ENCODE peak calls at places on chromosome 15, in eight cellular contexts. E, H, U, I, D, Y, V and X are unnamed samples.

GRCh38 chr15:29141206-29141907 is 128.3 kb downstream of the NSMCE3 start:
- DNase-seq in U (no peak), E (no peak), Y (peak), D (no peak), V (no peak), I (no peak), H (no peak), X (no peak)

GRCh38 chr15:74723754-74724334 is 1.5 kb downstream of the CYP1A1 start:
- DNase-seq in I (peak), V (no peak), U (peak), D (peak), E (peak), H (peak), Y (no peak), X (peak)

GRCh38 chr15:95013379-95013778 is 782.0 kb downstream of the MCTP2 start:
- DNase-seq in Y (no peak), I (no peak), H (no peak), V (no peak), U (no peak), D (no peak), E (no peak), X (no peak)

GRCh38 chr15:71334874-71335273 is 219.6 kb downstream of the THSD4 start:
- DNase-seq in I (peak), H (peak), U (no peak), Y (no peak), E (no peak), D (no peak), V (no peak), X (no peak)

GRCh38 chr15:75195122-75195765 is 6.4 kb upstream of the C15orf39 start:
- DNase-seq in U (no peak), Y (no peak), D (no peak), H (no peak), I (no peak), V (no peak), E (no peak), X (no peak)

GRCh38 chr15:77047013-77047412 is 23.9 kb downstream of the TSPAN3 start:
- DNase-seq in E (no peak), H (no peak), V (no peak), Y (no peak), D (no peak), U (no peak), I (no peak), X (no peak)

GRCh38 chr15:79923068-79923514 is 26.3 kb upstream of the MTHFS start:
- DNase-seq in H (peak), D (peak), E (no peak), Y (peak), I (peak), V (peak), U (peak), X (no peak)

GRCh38 chr15:77540346-77541060 is 92.2 kb downstream of the LINGO1 start:
- DNase-seq in V (no peak), H (no peak), I (no peak), U (no peak), D (no peak), Y (no peak), E (no peak), X (no peak)

GRCh38 chr15:95326689-95327525 is 1003.6 kb upstream of the NR2F2 start:
- DNase-seq in Y (no peak), E (no peak), H (no peak), D (no peak), V (peak), I (peak), U (no peak), X (no peak)

GRCh38 chr15:77416954-77417353 is 3.0 kb downstream of the PEAK1 start:
- DNase-seq in H (no peak), U (no peak), D (no peak), E (no peak), V (no peak), I (no peak), Y (no peak), X (no peak)

GRCh38 chr15:90233701-90234518 is at the start of the genes CIB1 and GDPGP1:
- DNase-seq in D (peak), U (peak), Y (peak), V (peak), H (peak), E (no peak), I (peak), X (peak)

GRCh38 chr15:71131601-71132357 is 16.5 kb downstream of the THSD4 start:
- DNase-seq in V (no peak), Y (no peak), D (no peak), I (no peak), U (no peak), E (no peak), H (peak), X (no peak)

GRCh38 chr15:77173487-77173886 is 102.6 kb upstream of the TSPAN3 start:
- DNase-seq in V (no peak), H (no peak), I (no peak), Y (no peak), E (no peak), D (no peak), U (no peak), X (no peak)

GRCh38 chr15:77980094-77980493 is 97.4 kb downstream of the TBC1D2B start:
- DNase-seq in V (no peak), H (no peak), E (no peak), I (no peak), U (no peak), Y (no peak), D (no peak), X (no peak)

GRCh38 chr15:73571346-73571745 is 61.8 kb downstream of the NPTN start:
- DNase-seq in U (no peak), I (peak), D (peak), V (no peak), Y (no peak), H (no peak), E (peak), X (peak)

GRCh38 chr15:33425149-33425548 is 114.4 kb downstream of the RYR3 start:
- DNase-seq in D (no peak), H (peak), I (no peak), V (no peak), U (no peak), Y (no peak), E (no peak), X (peak)

GRCh38 chr15:63999177-63999576 is 47.1 kb downstream of the DAPK2 start:
- DNase-seq in U (no peak), I (no peak), Y (no peak), E (no peak), H (no peak), D (no peak), V (no peak), X (no peak)

GRCh38 chr15:88219623-88220022 is 36.9 kb downstream of the NTRK3 start:
- DNase-seq in U (no peak), E (no peak), I (no peak), D (no peak), Y (no peak), V (no peak), H (no peak), X (no peak)

GRCh38 chr15:79132770-79133169 is 42.2 kb upstream of the RASGRF1 start:
- DNase-seq in I (no peak), D (no peak), E (no peak), Y (no peak), U (no peak), H (no peak), V (no peak), X (no peak)

GRCh38 chr15:98763179-98763578 is 114.8 kb downstream of the IGF1R start:
- DNase-seq in I (no peak), V (no peak), U (no peak), E (no peak), H (no peak), D (no peak), Y (no peak), X (no peak)

GRCh38 chr15:100650685-100651084 is 48.3 kb downstream of the ASB7 start:
- DNase-seq in H (no peak), E (no peak), I (no peak), D (no peak), Y (no peak), V (no peak), U (peak), X (no peak)
- TF ChIP-seq CTCF in H (peak), E (peak), I (no peak), D (peak), Y (no peak), V (no peak), U (peak), X (peak)

DNA sequence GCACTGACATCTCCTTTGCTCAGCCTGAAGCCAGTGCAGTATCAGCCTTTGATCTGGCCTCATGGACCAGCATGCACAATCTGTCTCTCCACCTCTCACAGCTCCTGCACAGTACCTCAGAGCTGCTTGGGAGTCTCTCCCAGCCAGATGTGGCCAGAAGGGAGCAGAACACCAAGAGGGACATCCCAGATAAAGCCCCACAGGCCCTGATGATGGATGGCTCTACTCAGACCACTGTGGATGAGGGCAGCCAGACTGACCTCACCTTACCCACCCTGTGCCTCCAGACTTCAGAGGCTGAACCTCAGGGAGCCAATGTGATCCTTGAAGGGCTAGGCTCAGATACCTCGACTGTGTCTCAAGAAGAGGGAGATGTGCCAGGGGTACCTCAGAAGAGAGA is 44.4 kb downstream of the CDAN1 start:
- DNase-seq in D (no peak), U (no peak), V (no peak), H (no peak), Y (no peak), E (no peak), I (no peak), X (no peak)
- H3K4me3 ChIP-seq in D (no peak), U (no peak), V (no peak), H (no peak), Y (no peak), E (no peak), I (no peak), X (no peak)

GRCh38 chr15:69479971-69480370 is 27.4 kb downstream of the RPLP1 start:
- DNase-seq in E (no peak), Y (no peak), H (no peak), D (no peak), I (no peak), U (no peak), V (no peak), X (no peak)
- TF ChIP-seq CTCF in E (no peak), Y (no peak), H (no peak), D (no peak), I (no peak), U (no peak), V (no peak), X (no peak)

DNA sequence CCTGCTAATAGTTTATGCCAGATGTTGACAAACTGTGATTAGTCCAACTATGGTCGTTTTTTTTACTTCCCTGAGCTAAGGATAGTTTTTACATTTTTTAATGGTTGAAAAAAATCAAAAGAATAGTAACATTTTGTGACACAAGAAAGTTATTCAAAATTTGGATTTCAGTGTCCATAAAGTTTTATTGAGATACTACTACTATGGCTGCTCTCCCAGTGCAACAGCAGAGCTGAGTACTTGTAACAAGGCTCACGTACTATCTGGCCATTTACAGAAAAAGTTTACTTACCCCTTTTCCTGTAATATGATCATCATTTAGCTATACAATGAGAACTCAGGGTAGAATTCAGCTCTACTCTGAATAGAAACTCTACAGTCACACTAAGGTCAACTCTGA is 11.5 kb upstream of the TMEM62 start:
- DNase-seq in H (no peak), I (no peak), D (no peak), V (no peak), Y (no peak), E (no peak), U (no peak), X (no peak)
- H3K4me3 ChIP-seq in H (no peak), I (no peak), D (no peak), V (no peak), Y (no peak), E (no peak), U (no peak), X (no peak)

DNA sequence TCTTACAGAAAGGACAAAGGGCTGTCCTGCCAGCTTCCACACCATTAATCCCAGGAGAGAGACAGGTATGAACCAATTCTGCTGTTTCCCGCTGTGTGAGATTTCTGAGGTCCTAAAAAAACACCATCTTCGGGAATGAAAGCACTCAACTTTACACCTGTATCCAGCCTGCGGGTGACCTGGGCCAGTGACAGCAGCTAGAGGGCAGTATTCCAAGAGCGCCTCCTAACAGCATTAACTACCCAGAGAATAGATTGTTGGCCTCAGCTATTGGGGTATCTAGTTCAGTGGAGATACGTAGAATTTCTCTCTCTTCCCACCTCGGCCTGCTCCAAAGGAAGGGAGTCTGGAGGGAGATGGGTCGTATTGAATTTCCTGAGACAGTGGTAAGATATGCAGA is 55.1 kb downstream of the WDR76 start:
- DNase-seq in U (no peak), E (no peak), H (no peak), D (no peak), V (no peak), I (peak), Y (no peak), X (no peak)
- TF ChIP-seq CTCF in U (peak), E (peak), H (peak), D (peak), V (no peak), I (peak), Y (no peak), X (peak)

DNA sequence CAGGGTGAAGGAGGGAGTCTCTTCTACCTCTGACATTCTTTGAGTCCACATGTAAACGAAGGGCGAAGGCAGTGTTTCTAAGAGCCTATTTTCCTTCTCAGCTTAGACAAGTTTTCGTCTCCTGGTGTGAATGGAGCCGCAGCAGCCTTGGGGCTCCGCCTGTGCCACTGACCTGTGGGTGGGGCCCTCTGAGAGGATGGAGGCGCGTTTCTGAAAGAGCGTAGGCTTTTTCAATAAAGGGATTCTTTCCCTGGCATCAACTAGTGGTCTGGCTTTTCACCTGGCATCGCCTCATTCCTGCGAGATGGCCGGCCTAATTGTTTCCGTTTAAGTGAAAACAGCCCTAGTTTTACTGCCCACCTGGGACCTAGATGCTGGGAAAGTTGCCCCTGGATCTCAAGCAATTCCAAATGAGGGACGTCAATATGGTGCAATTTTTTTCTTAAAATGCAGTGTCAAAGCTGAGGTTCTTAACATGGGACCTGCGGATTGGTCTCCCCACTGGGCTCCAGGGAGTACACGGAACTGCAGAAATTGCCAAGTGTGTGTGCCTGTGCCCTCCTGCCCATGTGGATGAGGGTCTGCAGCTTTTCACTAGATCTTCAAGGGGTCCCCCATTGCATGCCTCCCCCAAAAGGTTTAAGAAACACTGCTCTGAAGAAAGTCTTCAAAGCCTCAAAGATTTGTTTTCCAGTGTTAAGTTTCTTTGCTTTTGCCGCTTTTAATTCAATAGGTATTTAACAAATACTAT is 969 bp downstream of the GLDN start:
- DNase-seq in I (no peak), D (no peak), H (no peak), Y (no peak), U (no peak), E (no peak), V (no peak), X (no peak)
- H3K4me3 ChIP-seq in I (peak), D (no peak), H (no peak), Y (peak), U (peak), E (no peak), V (peak), X (no peak)

DNA sequence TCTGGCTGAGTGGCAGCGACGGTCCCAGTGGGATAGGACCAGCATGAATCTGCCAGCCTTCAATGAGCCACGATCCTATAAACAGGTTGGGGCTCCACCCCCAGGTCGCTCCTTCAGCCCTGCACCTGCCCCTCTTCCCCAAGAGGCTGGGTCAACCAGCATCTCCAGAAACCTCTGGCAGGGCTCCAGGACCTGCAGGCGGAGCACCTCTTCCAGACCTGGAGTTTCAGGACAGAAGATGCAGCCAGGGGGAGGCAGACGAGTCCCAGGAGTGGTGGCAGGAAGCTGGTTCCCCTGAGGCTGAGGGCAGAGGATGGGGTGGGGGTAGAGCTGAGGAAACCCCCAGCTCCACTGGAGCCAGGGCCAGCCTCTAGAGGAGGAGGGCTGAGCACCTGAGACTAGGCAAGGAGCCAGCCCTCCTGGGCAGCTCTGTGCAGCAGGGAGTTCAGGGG is at the start of gene PLA2G4D:
- DNase-seq in U (no peak), Y (peak), H (no peak), E (no peak), V (no peak), I (no peak), D (no peak), X (no peak)
- TF ChIP-seq CTCF in U (no peak), Y (no peak), H (no peak), E (peak), V (no peak), I (no peak), D (no peak), X (no peak)

DNA sequence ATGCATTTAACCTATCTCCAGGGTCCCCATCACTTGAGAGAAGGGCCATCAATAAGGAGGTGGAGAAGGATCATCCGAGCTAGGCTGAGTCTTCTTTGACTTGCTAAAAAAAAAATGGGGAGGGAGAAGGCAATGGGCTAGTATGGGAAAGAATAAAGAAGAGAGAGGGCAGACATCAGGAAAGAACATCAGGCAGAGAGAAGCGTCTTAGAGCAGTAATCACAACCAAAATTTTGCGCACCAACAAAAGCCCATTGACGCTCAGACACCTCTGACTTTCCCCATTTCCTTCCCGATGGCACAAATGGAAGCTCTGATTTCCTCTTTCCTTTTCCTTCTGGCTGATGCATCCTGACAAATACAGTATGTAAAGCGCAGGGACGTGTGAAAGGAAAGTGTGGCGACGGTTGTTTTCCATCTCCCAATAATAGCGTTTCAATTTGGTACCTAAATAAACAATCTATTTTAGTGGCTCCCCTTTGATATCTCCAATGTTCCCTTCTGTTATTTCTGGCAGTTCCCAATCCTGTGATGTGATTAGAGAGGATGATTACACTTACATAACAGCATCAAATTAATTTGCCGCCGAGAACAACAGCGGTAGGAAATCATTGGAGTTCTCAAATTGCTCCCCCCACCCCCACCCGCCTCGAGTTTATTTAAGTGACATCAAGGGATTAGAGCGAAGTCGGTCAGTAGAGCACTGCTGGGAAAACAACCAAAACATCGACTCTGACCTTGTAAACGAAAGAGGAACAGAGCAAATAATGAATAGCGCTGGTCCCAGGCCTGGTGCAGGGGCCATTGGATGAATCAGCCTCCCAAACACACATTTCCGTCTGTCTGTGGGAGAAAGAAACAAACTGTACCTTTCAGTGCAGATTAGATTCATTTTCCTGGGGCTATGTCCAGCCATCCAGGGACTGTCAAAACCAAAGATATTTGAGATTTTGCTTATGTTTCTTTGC is 273.3 kb upstream of the ICE2 start:
- DNase-seq in U (no peak), I (peak), H (peak), V (peak), E (no peak), Y (peak), D (peak), X (no peak)
- H3K4me3 ChIP-seq in U (no peak), I (peak), H (no peak), V (peak), E (no peak), Y (no peak), D (no peak), X (no peak)